ENCODE peak calls at places on chromosomes 4 and X, in six cellular contexts. U, Q, S, A, B and C are unnamed samples.

GRCh38 chrX:54358424-54359211 is 772 bp upstream of the WNK3 start:
- DNase-seq in Q (no peak), S (peak), B (peak), U (peak), A (peak), C (no peak)

GRCh38 chrX:41308884-41309655 is 24.9 kb upstream of the DDX3X start:
- DNase-seq in Q (no peak), A (no peak), S (no peak), U (no peak), B (no peak), C (no peak)

GRCh38 chrX:124211312-124211942 is 121.0 kb upstream of the TEX13D start:
- DNase-seq in Q (peak), S (peak), B (peak), U (no peak), A (no peak), C (peak)

GRCh38 chrX:40368611-40369061 is 212.1 kb upstream of the ATP6AP2 start:
- DNase-seq in Q (no peak), S (no peak), B (no peak), U (no peak), A (no peak), C (no peak)

GRCh38 chrX:39201305-39201990 is 400.2 kb downstream of the MID1IP1 start:
- DNase-seq in S (peak), B (no peak), U (no peak), Q (no peak), A (no peak), C (no peak)

GRCh38 chr4:39037491-39037825 is 5.2 kb upstream of the TMEM156 start:
- DNase-seq in A (no peak), B (no peak), S (peak), U (no peak), Q (peak), C (no peak)

GRCh38 chrX:115400960-115401359 is 111.4 kb downstream of the LUZP4 start:
- DNase-seq in Q (no peak), U (no peak), S (no peak), A (no peak), B (no peak), C (no peak)

GRCh38 chrX:29662759-29663503 is 552.4 kb upstream of the MAGEB2 start:
- DNase-seq in Q (peak), A (no peak), B (peak), S (peak), U (peak), C (peak)

GRCh38 chr4:107978716-107979451 is 10.8 kb upstream of the HADH start:
- DNase-seq in B (no peak), Q (no peak), S (no peak), U (no peak), A (no peak), C (no peak)

GRCh38 chr4:1511441-1512041 is 105.3 kb upstream of the NKX1-1 start:
- DNase-seq in U (no peak), A (no peak), Q (peak), B (peak), S (peak), C (no peak)

GRCh38 chr4:55488716-55489115 is 58.0 kb downstream of the CLOCK start:
- DNase-seq in A (no peak), B (no peak), U (no peak), Q (no peak), S (no peak), C (no peak)

GRCh38 chr4:39571504-39571903 is 44.3 kb upstream of the UGDH start:
- DNase-seq in A (no peak), U (no peak), Q (no peak), B (no peak), S (no peak), C (no peak)

GRCh38 chr4:100881283-100881682 is 363.5 kb upstream of the EMCN start:
- DNase-seq in U (no peak), Q (no peak), B (no peak), A (no peak), S (no peak), C (no peak)

GRCh38 chr4:92234393-92235176 is 69.2 kb upstream of the GRID2 start:
- DNase-seq in Q (peak), S (peak), B (peak), A (no peak), U (peak), C (peak)

GRCh38 chrX:106415276-106415895 is 196.4 kb upstream of the RADX start:
- DNase-seq in U (no peak), B (peak), Q (peak), A (no peak), S (peak), C (no peak)

GRCh38 chr4:102250341-102250740 is 94.9 kb downstream of the SLC39A8 start:
- DNase-seq in A (no peak), B (no peak), U (no peak), Q (no peak), S (no peak), C (no peak)

GRCh38 chrX:101787934-101788333 is 128.3 kb upstream of the ARMCX2 start:
- DNase-seq in U (no peak), Q (no peak), B (no peak), A (no peak), S (no peak), C (no peak)

GRCh38 chrX:17933856-17934255 is 72.8 kb upstream of the RAI2 start:
- DNase-seq in U (no peak), A (no peak), S (peak), B (no peak), Q (peak), C (no peak)

GRCh38 chrX:112877771-112878173 is 37.1 kb upstream of the AMOT start:
- DNase-seq in B (no peak), S (no peak), U (no peak), Q (no peak), A (no peak), C (no peak)

GRCh38 chr4:17726911-17727310 is 54.5 kb downstream of the FAM184B start:
- DNase-seq in S (peak), U (no peak), B (no peak), A (no peak), Q (peak), C (no peak)

GRCh38 chr4:104728380-104729122 is 233.9 kb upstream of the CXXC4 start:
- DNase-seq in A (no peak), B (peak), Q (peak), S (peak), U (peak), C (peak)

GRCh38 chrX:53476371-53476770 is 42.2 kb upstream of the HSD17B10 start:
- DNase-seq in U (no peak), B (peak), S (peak), A (no peak), Q (no peak), C (no peak)

GRCh38 chr4:152614337-152614736 is 65.5 kb downstream of the TMEM154 start:
- DNase-seq in B (no peak), A (no peak), S (peak), U (no peak), Q (peak), C (no peak)

GRCh38 chr4:124907881-124908280 is 195.3 kb upstream of the ANKRD50 start:
- DNase-seq in B (peak), S (no peak), U (peak), A (no peak), Q (peak), C (no peak)

GRCh38 chr4:125016892-125017299 is 297.9 kb upstream of the FAT4 start:
- DNase-seq in Q (no peak), B (no peak), A (no peak), U (no peak), S (no peak), C (no peak)

GRCh38 chr4:80535551-80535950 is 200.0 kb downstream of the CFAP299 start:
- DNase-seq in Q (peak), U (no peak), A (no peak), S (peak), B (no peak), C (no peak)

GRCh38 chr4:24042094-24042493 is 152.2 kb upstream of the PPARGC1A start:
- DNase-seq in B (peak), Q (no peak), A (no peak), S (peak), U (peak), C (no peak)

GRCh38 chr4:142534994-142535393 is 311.1 kb downstream of the INPP4B start:
- DNase-seq in S (peak), Q (peak), A (no peak), B (peak), U (no peak), C (no peak)

GRCh38 chr4:884259-884658 is 47.9 kb downstream of the GAK start:
- DNase-seq in B (no peak), A (no peak), Q (no peak), U (no peak), S (no peak), C (no peak)

GRCh38 chrX:106999002-106999975 is 723 bp downstream of the MORC4 start:
- DNase-seq in A (peak), Q (peak), B (peak), S (peak), U (no peak), C (peak)

GRCh38 chr4:8044699-8045098 is 105.0 kb upstream of the AFAP1 start:
- DNase-seq in S (no peak), B (no peak), U (no peak), A (no peak), Q (no peak), C (no peak)

GRCh38 chrX:68691921-68692320 is 44.5 kb downstream of the STARD8 start:
- DNase-seq in S (no peak), U (no peak), B (no peak), Q (no peak), A (no peak), C (no peak)

DNA sequence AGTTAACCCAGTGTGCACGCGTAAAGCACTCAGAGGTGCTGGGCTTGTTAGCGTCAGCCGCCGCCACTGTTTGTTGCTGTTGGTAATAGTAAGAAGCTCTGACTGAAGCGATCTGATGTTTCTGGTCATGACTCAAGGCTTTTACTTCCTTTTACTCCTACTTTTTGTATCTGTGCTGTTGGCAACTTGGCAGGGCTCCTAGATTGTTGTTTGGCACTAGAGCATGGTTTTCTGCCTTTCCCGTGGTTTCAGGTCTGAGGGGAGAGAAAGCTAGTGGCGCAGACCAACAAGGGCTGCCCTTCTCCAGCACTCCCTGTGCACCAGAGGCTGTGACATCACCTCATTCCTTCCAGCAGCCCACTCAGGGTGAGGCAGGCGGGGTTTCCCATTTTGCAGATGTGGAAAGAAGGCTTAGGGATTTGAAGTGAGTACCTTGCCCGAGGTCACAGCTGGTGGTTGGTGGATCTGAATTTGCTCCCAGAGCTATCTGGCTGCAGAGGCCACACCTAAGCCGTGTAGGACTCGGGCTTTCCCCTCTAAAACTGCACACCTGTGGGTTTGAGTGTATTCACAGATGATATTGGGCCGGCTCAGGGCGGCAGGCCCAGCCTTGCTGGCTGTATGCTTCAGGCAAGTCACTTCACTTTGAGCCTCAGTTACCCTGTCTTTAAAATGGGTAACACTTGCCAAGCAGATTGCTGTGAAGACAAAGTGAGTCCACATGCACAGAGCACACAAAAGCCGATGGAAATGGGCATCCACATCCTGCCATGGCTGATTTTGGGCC is 51.2 kb upstream of the TADA2B start:
- DNase-seq in B (peak), S (peak), U (peak), Q (peak), A (no peak), C (no peak)
- H3K4me3 ChIP-seq in B (peak), S (no peak), U (no peak), Q (peak), A (no peak), C (no peak)

GRCh38 chr4:113434247-113434587 is 327.3 kb downstream of the CAMK2D start:
- DNase-seq in Q (no peak), B (peak), U (no peak), A (no peak), S (peak), C (no peak)

GRCh38 chr4:113435893-113436292 is 325.6 kb downstream of the CAMK2D start:
- DNase-seq in B (peak), A (peak), Q (peak), U (no peak), S (peak), C (no peak)

GRCh38 chr4:113436360-113436759 is 325.2 kb downstream of the CAMK2D start:
- DNase-seq in U (no peak), Q (no peak), A (no peak), S (peak), B (peak), C (no peak)

GRCh38 chr4:113433536-113434246 is 327.8 kb downstream of the CAMK2D start:
- DNase-seq in A (no peak), S (no peak), B (peak), U (no peak), Q (no peak), C (no peak)

DNA sequence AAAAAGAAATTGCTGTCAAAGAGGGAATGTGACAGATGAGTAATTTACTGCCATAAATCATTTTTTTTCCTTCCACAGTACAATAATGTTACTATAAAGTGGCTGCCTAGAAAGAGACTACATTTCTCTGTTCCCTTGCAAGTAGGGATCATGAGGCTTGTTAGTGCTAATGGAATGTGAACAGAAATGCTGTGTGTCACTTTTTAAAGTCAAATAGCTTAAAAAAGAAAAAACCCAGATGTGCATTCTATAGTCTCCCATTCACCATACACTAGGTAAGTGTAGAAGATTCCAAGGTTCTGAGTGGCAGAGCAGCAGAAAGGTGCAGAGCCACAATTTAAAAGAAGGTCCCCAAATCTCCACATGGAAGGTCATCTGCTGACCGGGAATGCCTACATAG is 328.4 kb downstream of the CAMK2D start:
- DNase-seq in S (no peak), Q (no peak), B (no peak), U (no peak), A (no peak), C (no peak)
- H3K4me3 ChIP-seq in S (no peak), Q (no peak), B (no peak), U (no peak), A (no peak), C (no peak)

GRCh38 chr4:127708985-127709384 is 21.2 kb upstream of the SLC25A31 start:
- DNase-seq in U (peak), Q (peak), S (peak), A (no peak), B (peak), C (no peak)

GRCh38 chr4:127709456-127709855 is 20.7 kb upstream of the SLC25A31 start:
- DNase-seq in B (peak), Q (peak), U (no peak), A (no peak), S (peak), C (no peak)
- H3K4me3 ChIP-seq in B (no peak), Q (peak), U (no peak), A (no peak), S (peak), C (no peak)

GRCh38 chr4:180462116-180462515 is 1781.1 kb upstream of the TENM3 start:
- DNase-seq in A (no peak), Q (no peak), U (no peak), S (no peak), B (no peak), C (no peak)

GRCh38 chr4:180455226-180455625 is 1788.0 kb upstream of the TENM3 start:
- DNase-seq in A (no peak), U (no peak), B (no peak), Q (peak), S (peak), C (no peak)

DNA sequence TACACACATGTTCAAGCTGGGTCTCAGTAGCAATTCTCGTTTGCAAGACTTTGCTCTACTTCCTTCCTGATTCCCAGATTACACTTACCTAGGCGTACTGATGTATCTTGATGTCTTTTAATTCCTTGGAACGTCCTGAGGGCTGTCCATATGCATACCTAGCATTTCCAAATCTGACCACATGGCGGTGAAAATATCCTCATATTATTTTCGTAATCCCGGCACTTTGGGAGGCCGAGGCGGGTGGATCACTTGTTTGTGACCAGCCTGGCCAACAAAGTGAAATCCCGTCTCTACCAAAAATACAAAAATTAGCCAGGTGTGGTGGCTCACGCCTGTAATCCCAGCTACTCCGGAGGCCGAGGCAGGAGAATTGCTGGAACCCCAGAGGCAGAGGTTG is 1786.3 kb upstream of the TENM3 start:
- DNase-seq in Q (peak), A (no peak), U (no peak), B (no peak), S (no peak), C (no peak)
- H3K4me3 ChIP-seq in Q (no peak), A (no peak), U (no peak), B (no peak), S (no peak), C (no peak)

GRCh38 chrX:9282325-9282724 is 182.5 kb upstream of the TBL1X start:
- DNase-seq in Q (no peak), U (no peak), S (no peak), A (no peak), B (no peak), C (no peak)

GRCh38 chrX:9273744-9274143 is 191.1 kb upstream of the TBL1X start:
- DNase-seq in A (no peak), S (no peak), B (no peak), U (no peak), Q (no peak), C (no peak)

GRCh38 chrX:9279271-9279596 is 185.6 kb upstream of the TBL1X start:
- DNase-seq in B (peak), Q (no peak), S (no peak), U (no peak), A (no peak), C (no peak)

GRCh38 chrX:9278475-9279270 is 186.2 kb upstream of the TBL1X start:
- DNase-seq in U (no peak), Q (no peak), S (no peak), B (peak), A (no peak), C (no peak)
- H3K4me3 ChIP-seq in U (peak), Q (no peak), S (no peak), B (no peak), A (peak), C (no peak)

DNA sequence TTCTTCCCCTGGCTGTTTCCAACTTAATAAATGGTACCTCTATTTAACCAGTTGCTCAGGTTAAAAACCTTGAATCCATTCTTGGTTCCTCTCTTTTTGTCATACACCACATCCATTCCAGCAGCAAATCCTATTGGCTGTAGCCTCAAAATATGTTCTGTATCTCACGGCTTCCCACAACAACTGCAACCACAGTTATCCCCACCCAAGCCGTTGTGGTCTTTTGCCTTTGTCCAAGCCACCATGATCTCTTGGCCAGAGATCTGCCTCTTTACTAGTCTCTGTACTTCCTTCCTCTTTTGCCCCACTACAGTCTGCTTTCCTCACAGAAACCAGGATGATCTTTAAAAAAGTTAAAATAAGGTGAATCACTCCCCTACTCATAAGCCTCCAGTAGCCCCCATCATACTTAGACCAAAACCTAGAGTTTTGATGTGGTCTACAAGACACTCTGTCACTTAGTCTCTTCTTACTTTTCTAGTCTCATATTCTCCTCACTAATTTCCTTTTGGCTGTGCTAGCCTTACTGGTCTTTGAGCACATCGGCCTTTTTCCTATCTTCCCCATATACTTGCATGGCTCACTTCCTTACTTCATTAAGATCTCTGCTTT is 10.3 kb downstream of the MAOA start:
- DNase-seq in Q (no peak), S (no peak), A (no peak), B (no peak), U (no peak), C (no peak)
- H3K4me3 ChIP-seq in Q (no peak), S (no peak), A (no peak), B (no peak), U (no peak), C (no peak)